ENCODE peak calls at places on chromosomes 2 and 18, in four cellular contexts. L is HepG2, T is K562, N is WTC11. P is an unnamed sample.
A peak's percentile ranks its signal among the peaks of the same experiment; 100 is the strongest.

GRCh38 chr18:23450022-23450421 is 3.1 kb upstream of the RIOK3 start:
- DNase-seq in L (no peak), T (peak; percentile 61), N (no peak), P (no peak)

GRCh38 chr18:36576339-36576738 is 252.5 kb downstream of the TPGS2 start:
- DNase-seq in L (no peak), T (no peak), N (no peak), P (no peak)

GRCh38 chr2:241724259-241724974 is 10.0 kb upstream of the D2HGDH start:
- DNase-seq in L (no peak), T (no peak), N (peak; percentile 72), P (no peak)

GRCh38 chr2:231717281-231718180 is 9.2 kb downstream of the PTMA start:
- DNase-seq in L (peak; percentile 67), T (peak; percentile 62), N (peak; percentile 62), P (peak; percentile 75)

GRCh38 chr2:20617892-20618467 is 32.9 kb downstream of the HS1BP3 start:
- DNase-seq in L (peak; percentile 94), T (peak; percentile 64), N (no peak), P (peak; percentile 90)

GRCh38 chr2:240585681-240586197 is 795 bp upstream of the CAPN10 start:
- DNase-seq in L (no peak), T (no peak), N (no peak), P (no peak)

GRCh38 chr18:32911660-32912284 is 138.9 kb upstream of the KLHL14 start:
- DNase-seq in L (no peak), T (no peak), N (no peak), P (no peak)

GRCh38 chr2:21656330-21657075 is 532.7 kb downstream of the TDRD15 start:
- DNase-seq in L (no peak), T (no peak), N (no peak), P (no peak)

GRCh38 chr2:200138386-200139184 is 167.9 kb upstream of the SPATS2L start:
- DNase-seq in L (no peak), T (no peak), N (no peak), P (no peak)

GRCh38 chr2:219467736-219468075 is 31.0 kb upstream of the GMPPA start:
- DNase-seq in L (no peak), T (no peak), N (no peak), P (no peak)

GRCh38 chr2:88933980-88934379 is 242.5 kb downstream of the RPIA start:
- DNase-seq in L (peak; percentile 34), T (no peak), N (no peak), P (peak; percentile 69)

GRCh38 chr2:99831772-99832171 is 310.6 kb downstream of the AFF3 start:
- DNase-seq in L (peak; percentile 35), T (no peak), N (no peak), P (no peak)

GRCh38 chr18:12044591-12044990 is 49.1 kb upstream of the ANKRD62 start:
- DNase-seq in L (no peak), T (no peak), N (no peak), P (no peak)

DNA sequence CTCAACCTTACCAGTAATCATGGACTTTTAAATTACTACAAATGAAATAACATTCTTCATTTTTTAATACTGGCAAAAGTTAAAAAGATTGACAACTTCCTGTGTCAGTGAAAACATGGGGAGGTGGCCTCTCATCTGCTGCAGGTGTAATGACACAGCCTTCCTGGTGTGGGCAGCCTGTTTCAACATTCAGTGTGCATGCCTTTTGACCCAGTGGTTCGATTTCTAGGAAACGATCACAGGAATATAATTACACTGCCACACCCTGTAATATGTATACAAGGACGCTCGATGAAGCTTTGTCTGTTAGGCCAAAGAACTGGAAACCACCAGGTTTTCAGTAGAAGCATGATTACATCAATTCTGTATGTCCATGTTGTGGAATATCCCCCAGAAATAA is 68.7 kb downstream of the MTHFD2 start:
- DNase-seq in L (peak; percentile 57), T (peak; percentile 61), N (peak; percentile 41), P (peak; percentile 55)
- TF ChIP-seq HMGXB4 in L (no peak), T (no peak), N (no peak), P (no peak)

GRCh38 chr18:61893971-61894750 is 1.4 kb upstream of the RNF152 start:
- DNase-seq in L (peak; percentile 11), T (peak; percentile 78), N (peak; percentile 82), P (peak; percentile 14)

GRCh38 chr18:61891874-61892273 is 933 bp downstream of the RNF152 start:
- DNase-seq in L (no peak), T (no peak), N (no peak), P (no peak)

GRCh38 chr18:61893304-61893970 is 630 bp upstream of the RNF152 start:
- DNase-seq in L (no peak), T (peak; percentile 40), N (peak; percentile 48), P (peak; percentile 13)

GRCh38 chr18:61891271-61891670 is 1.5 kb downstream of the RNF152 start:
- DNase-seq in L (no peak), T (no peak), N (no peak), P (no peak)

GRCh38 chr18:61892683-61893303 is at the start of gene RNF152:
- DNase-seq in L (no peak), T (no peak), N (peak; percentile 53), P (no peak)
- TF ChIP-seq HMGXB4 in L (no peak), T (no peak), N (no peak), P (no peak)

GRCh38 chr2:161283926-161284325 is 24.3 kb upstream of the PSMD14 start:
- DNase-seq in L (no peak), T (no peak), N (no peak), P (no peak)
- TF ChIP-seq HMGXB4 in L (no peak), T (no peak), N (no peak), P (no peak)

GRCh38 chr18:34493099-34493544 is 217.0 kb upstream of the DTNA start:
- DNase-seq in L (peak; percentile 72), T (no peak), N (peak; percentile 61), P (no peak)
- TF ChIP-seq HMGXB4 in L (no peak), T (no peak), N (no peak), P (no peak)

GRCh38 chr2:105369777-105370690 is 28.8 kb downstream of the FHL2 start:
- DNase-seq in L (peak; percentile 68), T (peak; percentile 67), N (peak; percentile 92), P (peak; percentile 86)
- TF ChIP-seq HMGXB4 in L (peak; percentile 64), T (no peak), N (no peak), P (no peak)

GRCh38 chr2:232839680-232840079 is 30.4 kb upstream of the SNORC start:
- DNase-seq in L (no peak), T (no peak), N (no peak), P (no peak)

GRCh38 chr2:232836934-232837333 is 33.1 kb upstream of the SNORC start:
- DNase-seq in L (no peak), T (no peak), N (no peak), P (no peak)

GRCh38 chr2:232833830-232834229 is 36.2 kb upstream of the SNORC start:
- DNase-seq in L (no peak), T (no peak), N (no peak), P (no peak)

GRCh38 chr2:232842689-232843088 is 27.4 kb upstream of the SNORC start:
- DNase-seq in L (no peak), T (no peak), N (no peak), P (no peak)

GRCh38 chr2:232838406-232838874 is 31.6 kb upstream of the SNORC start:
- DNase-seq in L (peak; percentile 33), T (peak; percentile 20), N (no peak), P (peak; percentile 13)
- TF ChIP-seq HMGXB4 in L (no peak), T (no peak), N (no peak), P (no peak)

GRCh38 chr2:237532225-237532624 is 34.1 kb upstream of the PRLH start:
- DNase-seq in L (no peak), T (no peak), N (no peak), P (no peak)

GRCh38 chr2:237534380-237534779 is 32.0 kb upstream of the PRLH start:
- DNase-seq in L (no peak), T (no peak), N (no peak), P (no peak)

GRCh38 chr2:237536083-237536415 is 30.3 kb upstream of the PRLH start:
- DNase-seq in L (no peak), T (no peak), N (no peak), P (no peak)

GRCh38 chr2:237535385-237536082 is 30.8 kb upstream of the PRLH start:
- DNase-seq in L (no peak), T (peak; percentile 19), N (no peak), P (no peak)

GRCh38 chr2:237533668-237534138 is 32.7 kb upstream of the PRLH start:
- DNase-seq in L (no peak), T (no peak), N (no peak), P (no peak)
- TF ChIP-seq HMGXB4 in L (no peak), T (no peak), N (no peak), P (no peak)

P was measured in A549.